ENCODE peak calls at places on chromosome 12, in ten cellular contexts. W is transverse colon, V is body of pancreas, P is B cell, A is GM13976, N is Caco-2, T is cardiac fibroblast, G is lower lobe of right lung, Y is esophagus squamous epithelium, C is astrocyte of the spinal cord. B is an unnamed sample.

GRCh38 chr12:82019533-82019932 is 260.4 kb upstream of the PPFIA2 start:
- DNase-seq in G (no peak), P (no peak), A (no peak), Y (no peak), C (no peak), W (no peak), T (peak; percentile 13), N (no peak), V (no peak), B (no peak)

GRCh38 chr12:120283318-120283717 is 8.4 kb downstream of the RNU4-2 start:
- DNase-seq in C (no peak), Y (no peak), G (no peak), V (no peak), T (peak; percentile 63), W (no peak), P (no peak), N (peak; percentile 88), A (peak; percentile 9), B (no peak)

GRCh38 chr12:59372971-59373370 is 222.9 kb upstream of the SLC16A7 start:
- DNase-seq in A (no peak), W (no peak), N (peak; percentile 40), T (peak; percentile 3), C (peak; percentile 6), V (no peak), G (no peak), Y (no peak), P (no peak), B (peak; percentile 11)

GRCh38 chr12:24200013-24200412 is 250.5 kb upstream of the SOX5 start:
- DNase-seq in V (no peak), A (no peak), N (no peak), W (no peak), T (no peak), G (no peak), C (no peak), P (no peak), Y (no peak), B (no peak)

GRCh38 chr12:124833693-124834122 is 30.0 kb downstream of the SCARB1 start:
- DNase-seq in C (peak; percentile 87), T (no peak), Y (no peak), V (no peak), W (no peak), P (no peak), A (no peak), G (no peak), N (no peak), B (no peak)

GRCh38 chr12:122393822-122394221 is 28.6 kb downstream of the CLIP1 start:
- DNase-seq in W (no peak), A (no peak), C (no peak), T (no peak), P (no peak), V (no peak), N (no peak), Y (no peak), G (no peak), B (no peak)

GRCh38 chr12:19867151-19867550 is 427.9 kb downstream of the AEBP2 start:
- DNase-seq in T (no peak), Y (no peak), P (no peak), G (no peak), V (no peak), C (no peak), N (no peak), W (no peak), A (no peak), B (no peak)

GRCh38 chr12:92553389-92553788 is 149.4 kb upstream of the PLEKHG7 start:
- DNase-seq in P (no peak), Y (no peak), W (no peak), V (peak; percentile 55), C (no peak), T (peak; percentile 42), N (peak; percentile 54), A (no peak), G (no peak), B (no peak)

GRCh38 chr12:43238281-43238680 is 313.7 kb downstream of the ADAMTS20 start:
- DNase-seq in W (no peak), P (no peak), G (no peak), T (peak; percentile 2), V (no peak), Y (no peak), C (no peak), N (no peak), A (no peak), B (no peak)

GRCh38 chr12:115767921-115768320 is 509.6 kb downstream of the MED13L start:
- DNase-seq in Y (no peak), T (no peak), A (no peak), P (no peak), G (no peak), C (no peak), N (no peak), V (no peak), W (no peak), B (no peak)

GRCh38 chr12:461425-461824 is 1.7 kb downstream of the B4GALNT3 start:
- DNase-seq in V (no peak), T (no peak), N (peak; percentile 46), P (no peak), W (peak; percentile 74), A (no peak), G (no peak), C (no peak), Y (no peak), B (no peak)

GRCh38 chr12:67275380-67275913 is 6.3 kb downstream of the CAND1 start:
- DNase-seq in G (no peak), N (no peak), P (no peak), A (no peak), Y (no peak), C (no peak), W (no peak), T (no peak), V (no peak), B (no peak)

GRCh38 chr12:19894803-19895202 is 455.5 kb downstream of the AEBP2 start:
- DNase-seq in T (no peak), V (no peak), N (no peak), A (peak; percentile 64), G (no peak), C (no peak), Y (no peak), W (no peak), P (no peak), B (no peak)

GRCh38 chr12:93316623-93316971 is 61.1 kb upstream of the NUDT4 start:
- DNase-seq in N (no peak), C (no peak), G (no peak), A (no peak), V (no peak), W (no peak), P (no peak), Y (no peak), T (no peak), B (no peak)

GRCh38 chr12:108457734-108458361 is 57.2 kb upstream of the FICD start:
- DNase-seq in W (no peak), N (no peak), A (no peak), C (no peak), V (no peak), Y (no peak), G (no peak), P (no peak), T (no peak), B (no peak)

GRCh38 chr12:124828264-124829007 is 35.2 kb downstream of the SCARB1 start:
- DNase-seq in A (no peak), N (peak; percentile 93), C (peak; percentile 32), Y (no peak), V (peak; percentile 80), W (peak; percentile 75), T (peak; percentile 58), G (no peak), P (no peak), B (no peak)

GRCh38 chr12:110726018-110726417 is 16.7 kb downstream of the PPP1CC start:
- DNase-seq in A (no peak), P (no peak), W (no peak), V (no peak), N (no peak), Y (no peak), G (no peak), C (no peak), T (no peak), B (no peak)
- TF ChIP-seq CTCF in A (no peak), P (no peak), W (no peak), V (no peak), N (no peak), Y (no peak), G (no peak), C (no peak), T (no peak), B (no peak)

GRCh38 chr12:48183091-48183875 is at the start of gene CCDC184:
- DNase-seq in G (peak; percentile 64), Y (no peak), T (peak; percentile 84), V (peak; percentile 61), N (peak; percentile 74), P (peak; percentile 82), C (peak; percentile 80), A (peak; percentile 87), W (peak; percentile 60), B (peak; percentile 68)
- TF ChIP-seq CTCF in G (peak; percentile 33), Y (peak; percentile 53), T (peak; percentile 35), V (peak; percentile 9), N (no peak), P (peak; percentile 45), C (peak; percentile 40), A (peak; percentile 49), W (peak; percentile 36), B (no peak)

GRCh38 chr12:15910468-15910863 is 666 bp upstream of the DERA start:
- DNase-seq in C (no peak), W (no peak), Y (no peak), T (no peak), P (no peak), A (no peak), V (no peak), N (no peak), G (no peak), B (no peak)

GRCh38 chr12:15910864-15911696 is at the start of gene DERA:
- DNase-seq in V (peak; percentile 82), G (peak; percentile 89), T (peak; percentile 81), P (peak; percentile 73), C (peak; percentile 78), Y (no peak), N (peak; percentile 91), W (peak; percentile 92), A (peak; percentile 80), B (peak; percentile 88)
- TF ChIP-seq CTCF in V (no peak), G (peak; percentile 14), T (no peak), P (no peak), C (no peak), Y (peak; percentile 36), N (no peak), W (peak; percentile 17), A (peak; percentile 1), B (no peak)

DNA sequence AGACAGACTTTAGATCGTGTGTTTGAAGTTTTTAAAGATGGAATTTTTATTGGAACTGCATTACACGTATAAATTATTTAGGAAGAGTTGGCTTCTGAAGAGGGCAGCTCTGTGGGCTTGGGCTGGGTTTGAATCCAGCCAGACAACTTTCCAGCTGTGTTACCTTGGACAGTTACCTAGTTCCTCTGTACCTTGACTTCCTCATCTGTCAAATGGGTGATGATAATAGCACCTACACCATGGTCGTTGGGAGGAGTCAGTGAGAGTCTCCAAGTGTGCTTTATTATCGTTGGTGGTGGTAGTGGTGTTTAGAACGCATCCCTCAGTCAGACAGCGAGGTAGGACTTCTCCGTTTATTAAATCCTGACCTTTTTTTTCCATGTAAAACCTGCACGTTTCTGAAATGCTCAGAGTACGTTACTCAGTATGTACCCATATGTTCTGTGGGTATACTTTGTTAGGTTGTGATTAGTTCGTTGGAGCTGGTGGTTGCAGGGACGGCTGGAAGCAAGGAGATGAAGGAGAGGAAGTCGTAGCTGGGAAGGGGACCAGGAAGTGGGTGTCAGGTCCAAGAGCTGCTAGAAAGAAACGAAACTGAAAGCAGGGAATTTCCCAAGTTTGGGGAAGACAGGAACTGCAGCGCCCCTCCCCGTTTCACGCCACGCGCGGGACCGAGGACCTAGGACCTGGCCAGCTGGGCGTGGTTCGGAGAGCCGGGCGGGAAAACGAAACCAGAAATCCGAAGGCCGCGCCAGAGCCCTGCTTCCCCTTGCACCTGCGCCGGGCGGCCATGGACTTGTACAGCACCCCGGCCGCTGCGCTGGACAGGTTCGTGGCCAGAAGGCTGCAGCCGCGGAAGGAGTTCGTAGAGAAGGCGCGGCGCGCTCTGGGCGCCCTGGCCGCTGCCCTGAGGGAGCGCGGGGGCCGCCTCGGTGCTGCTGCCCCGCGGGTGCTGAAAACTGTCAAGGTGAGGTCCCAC is at the start of gene OAS3:
- DNase-seq in C (peak; percentile 74), N (peak; percentile 86), W (peak; percentile 90), V (peak; percentile 84), T (peak; percentile 84), A (peak; percentile 70), P (peak; percentile 71), G (peak; percentile 96), Y (no peak), B (peak; percentile 41)
- TF ChIP-seq CTCF in C (no peak), N (no peak), W (peak; percentile 16), V (no peak), T (no peak), A (no peak), P (no peak), G (peak; percentile 9), Y (no peak), B (no peak)